ENCODE peak calls at places on chromosome 12, in seven cellular contexts. O, X, P, R, B, H and Y are unnamed samples.
A peak's percentile ranks its signal among the peaks of the same experiment; 100 is the strongest.

GRCh38 chr12:108724890-108725151 is 6.5 kb downstream of the CORO1C start:
- DNase-seq in O (no peak), X (no peak), P (no peak), R (no peak), B (no peak), H (no peak), Y (no peak)

GRCh38 chr12:41709463-41710285 is 435.0 kb downstream of the GXYLT1 start:
- DNase-seq in O (no peak), X (no peak), P (no peak), R (no peak), B (no peak), H (peak; percentile 28), Y (no peak)

GRCh38 chr12:130227641-130228040 is 65.4 kb downstream of the FZD10 start:
- DNase-seq in O (no peak), X (no peak), P (no peak), R (no peak), B (no peak), H (no peak), Y (no peak)

GRCh38 chr12:58443981-58444371 is 476.3 kb downstream of the LRIG3 start:
- DNase-seq in O (no peak), X (no peak), P (no peak), R (no peak), B (no peak), H (no peak), Y (no peak)

GRCh38 chr12:80107221-80107620 is 7.9 kb downstream of the OTOGL start:
- DNase-seq in O (no peak), X (no peak), P (no peak), R (no peak), B (no peak), H (no peak), Y (no peak)

GRCh38 chr12:86530996-86531655 is 274.9 kb upstream of the MGAT4C start:
- DNase-seq in O (no peak), X (no peak), P (no peak), R (no peak), B (no peak), H (no peak), Y (no peak)

GRCh38 chr12:14249368-14249767 is 116.1 kb upstream of the ATF7IP start:
- DNase-seq in O (no peak), X (no peak), P (no peak), R (no peak), B (no peak), H (no peak), Y (no peak)

GRCh38 chr12:47995976-47996375 is 8.3 kb downstream of the COL2A1 start:
- DNase-seq in O (no peak), X (no peak), P (no peak), R (no peak), B (no peak), H (no peak), Y (no peak)

GRCh38 chr12:6215120-6215807 is 15.1 kb downstream of the CD9 start:
- DNase-seq in O (no peak), X (no peak), P (no peak), R (no peak), B (no peak), H (no peak), Y (no peak)

GRCh38 chr12:93234641-93235040 is 143.1 kb upstream of the NUDT4 start:
- DNase-seq in O (no peak), X (no peak), P (no peak), R (no peak), B (no peak), H (no peak), Y (no peak)

GRCh38 chr12:107435072-107435471 is 250.5 kb upstream of the PWP1 start:
- DNase-seq in O (no peak), X (no peak), P (no peak), R (no peak), B (no peak), H (no peak), Y (no peak)

GRCh38 chr12:22395666-22396065 is 61.2 kb upstream of the ST8SIA1 start:
- DNase-seq in O (no peak), X (no peak), P (no peak), R (no peak), B (no peak), H (no peak), Y (no peak)

GRCh38 chr12:78146365-78146772 is 315.7 kb downstream of the NAV3 start:
- DNase-seq in O (peak; percentile 3), X (peak; percentile 5), P (no peak), R (peak; percentile 54), B (no peak), H (peak; percentile 42), Y (no peak)

GRCh38 chr12:127165567-127166392 is 1101.2 kb upstream of the TMEM132C start:
- DNase-seq in O (peak; percentile 85), X (peak; percentile 92), P (peak; percentile 77), R (no peak), B (peak; percentile 53), H (peak; percentile 69), Y (peak; percentile 77)

GRCh38 chr12:14153803-14154202 is 172.4 kb upstream of the GRIN2B start:
- DNase-seq in O (no peak), X (no peak), P (no peak), R (peak; percentile 58), B (no peak), H (no peak), Y (no peak)

GRCh38 chr12:90250766-90251165 is 542.1 kb upstream of the ATP2B1 start:
- DNase-seq in O (peak; percentile 4), X (no peak), P (no peak), R (no peak), B (no peak), H (peak; percentile 63), Y (no peak)

GRCh38 chr12:50243507-50243906 is 39.8 kb downstream of the LIMA1 start:
- DNase-seq in O (no peak), X (no peak), P (no peak), R (no peak), B (no peak), H (no peak), Y (no peak)